ENCODE peak calls at places on chromosomes 5 and 9, in six cellular contexts. One of them, this sample, is unnamed.
A peak's percentile ranks its signal among the peaks of the same experiment; 100 is the strongest.

GRCh38 chr9:28735943-28736342 is 1162.7 kb upstream of the C9orf72 start:
- DNase-seq in hepatocyte: no peak
- DNase-seq in HCT116: no peak
- DNase-seq in MM.1S: no peak
- DNase-seq in GM23338: no peak
- DNase-seq in neural progenitor cell: no peak
- DNase-seq in this sample: no peak

GRCh38 chr5:96336351-96336985 is 96.6 kb downstream of the PCSK1 start:
- DNase-seq in hepatocyte: peak; percentile 88
- DNase-seq in MM.1S: peak; percentile 83
- DNase-seq in neural progenitor cell: peak; percentile 81
- DNase-seq in HCT116: peak; percentile 71
- DNase-seq in GM23338: peak; percentile 88
- DNase-seq in this sample: peak; percentile 89

GRCh38 chr9:571745-572144 is 269.8 kb upstream of the DMRT1 start:
- DNase-seq in hepatocyte: no peak
- DNase-seq in GM23338: no peak
- DNase-seq in HCT116: no peak
- DNase-seq in MM.1S: no peak
- DNase-seq in neural progenitor cell: no peak
- DNase-seq in this sample: no peak

GRCh38 chr5:160792281-160792680 is 59.7 kb downstream of the ATP10B start:
- DNase-seq in hepatocyte: no peak
- DNase-seq in HCT116: no peak
- DNase-seq in neural progenitor cell: no peak
- DNase-seq in GM23338: no peak
- DNase-seq in MM.1S: no peak
- DNase-seq in this sample: no peak

GRCh38 chr5:14777932-14778788 is 93.4 kb downstream of the ANKH start:
- DNase-seq in MM.1S: no peak
- DNase-seq in neural progenitor cell: no peak
- DNase-seq in HCT116: no peak
- DNase-seq in GM23338: no peak
- DNase-seq in hepatocyte: no peak
- DNase-seq in this sample: no peak

GRCh38 chr5:143947313-143947712 is 135.4 kb downstream of the HMHB1 start:
- DNase-seq in hepatocyte: no peak
- DNase-seq in neural progenitor cell: no peak
- DNase-seq in GM23338: no peak
- DNase-seq in HCT116: no peak
- DNase-seq in MM.1S: no peak
- DNase-seq in this sample: no peak

GRCh38 chr5:143826909-143827514 is 15.1 kb downstream of the HMHB1 start:
- DNase-seq in neural progenitor cell: no peak
- DNase-seq in hepatocyte: peak; percentile 19
- DNase-seq in HCT116: no peak
- DNase-seq in GM23338: no peak
- DNase-seq in MM.1S: peak; percentile 92
- DNase-seq in this sample: peak; percentile 25

GRCh38 chr9:122058707-122059106 is 34.4 kb downstream of the TTLL11 start:
- DNase-seq in GM23338: no peak
- DNase-seq in MM.1S: no peak
- DNase-seq in neural progenitor cell: no peak
- DNase-seq in hepatocyte: no peak
- DNase-seq in HCT116: no peak
- DNase-seq in this sample: no peak

GRCh38 chr5:51414516-51414915 is 31.3 kb downstream of the ISL1 start:
- DNase-seq in GM23338: no peak
- DNase-seq in HCT116: no peak
- DNase-seq in hepatocyte: no peak
- DNase-seq in neural progenitor cell: no peak
- DNase-seq in MM.1S: no peak
- DNase-seq in this sample: no peak

GRCh38 chr5:63961125-63961597 is 1.1 kb downstream of the HTR1A start:
- DNase-seq in MM.1S: no peak
- DNase-seq in hepatocyte: peak; percentile 4
- DNase-seq in GM23338: peak; percentile 16
- DNase-seq in HCT116: no peak
- DNase-seq in neural progenitor cell: no peak
- DNase-seq in this sample: no peak

GRCh38 chr5:76337949-76338589 is 65.0 kb upstream of the IQGAP2 start:
- DNase-seq in hepatocyte: peak; percentile 72
- DNase-seq in neural progenitor cell: peak; percentile 74
- DNase-seq in MM.1S: peak; percentile 62
- DNase-seq in GM23338: peak; percentile 90
- DNase-seq in HCT116: peak; percentile 65
- DNase-seq in this sample: peak; percentile 42

GRCh38 chr5:133867851-133868545 is 100.4 kb downstream of the C5orf15 start:
- DNase-seq in GM23338: no peak
- DNase-seq in hepatocyte: no peak
- DNase-seq in neural progenitor cell: no peak
- DNase-seq in HCT116: no peak
- DNase-seq in MM.1S: no peak
- DNase-seq in this sample: no peak

GRCh38 chr9:116271307-116271706 is 117.7 kb downstream of the PAPPA start:
- DNase-seq in GM23338: no peak
- DNase-seq in hepatocyte: no peak
- DNase-seq in MM.1S: no peak
- DNase-seq in HCT116: no peak
- DNase-seq in neural progenitor cell: no peak
- DNase-seq in this sample: no peak

GRCh38 chr9:108854094-108854493 is 1.7 kb downstream of the ACTL7B start:
- DNase-seq in neural progenitor cell: no peak
- DNase-seq in hepatocyte: no peak
- DNase-seq in GM23338: peak; percentile 42
- DNase-seq in MM.1S: no peak
- DNase-seq in HCT116: no peak
- DNase-seq in this sample: no peak

GRCh38 chr9:34384368-34385165 is 7.9 kb upstream of the MYORG start:
- DNase-seq in neural progenitor cell: no peak
- DNase-seq in GM23338: no peak
- DNase-seq in MM.1S: no peak
- DNase-seq in HCT116: no peak
- DNase-seq in hepatocyte: no peak
- DNase-seq in this sample: no peak

GRCh38 chr9:121053544-121053943 is 3.5 kb upstream of the C5 start:
- DNase-seq in MM.1S: no peak
- DNase-seq in HCT116: no peak
- DNase-seq in neural progenitor cell: no peak
- DNase-seq in hepatocyte: peak; percentile 46
- DNase-seq in GM23338: no peak
- DNase-seq in this sample: no peak

GRCh38 chr9:107219486-107219853 is 63.6 kb upstream of the RAD23B start:
- DNase-seq in GM23338: no peak
- DNase-seq in hepatocyte: no peak
- DNase-seq in HCT116: no peak
- DNase-seq in MM.1S: no peak
- DNase-seq in neural progenitor cell: no peak
- DNase-seq in this sample: no peak

GRCh38 chr5:99646011-99646647 is 717.3 kb upstream of the CHD1 start:
- DNase-seq in HCT116: no peak
- DNase-seq in neural progenitor cell: peak; percentile 3
- DNase-seq in MM.1S: no peak
- DNase-seq in hepatocyte: no peak
- DNase-seq in GM23338: no peak
- DNase-seq in this sample: no peak

GRCh38 chr9:109640232-109641078 is 139.5 kb upstream of the PALM2AKAP2 start:
- DNase-seq in hepatocyte: peak; percentile 60
- DNase-seq in neural progenitor cell: peak; percentile 90
- DNase-seq in MM.1S: no peak
- DNase-seq in GM23338: peak; percentile 78
- DNase-seq in HCT116: no peak
- DNase-seq in this sample: peak; percentile 68

DNA sequence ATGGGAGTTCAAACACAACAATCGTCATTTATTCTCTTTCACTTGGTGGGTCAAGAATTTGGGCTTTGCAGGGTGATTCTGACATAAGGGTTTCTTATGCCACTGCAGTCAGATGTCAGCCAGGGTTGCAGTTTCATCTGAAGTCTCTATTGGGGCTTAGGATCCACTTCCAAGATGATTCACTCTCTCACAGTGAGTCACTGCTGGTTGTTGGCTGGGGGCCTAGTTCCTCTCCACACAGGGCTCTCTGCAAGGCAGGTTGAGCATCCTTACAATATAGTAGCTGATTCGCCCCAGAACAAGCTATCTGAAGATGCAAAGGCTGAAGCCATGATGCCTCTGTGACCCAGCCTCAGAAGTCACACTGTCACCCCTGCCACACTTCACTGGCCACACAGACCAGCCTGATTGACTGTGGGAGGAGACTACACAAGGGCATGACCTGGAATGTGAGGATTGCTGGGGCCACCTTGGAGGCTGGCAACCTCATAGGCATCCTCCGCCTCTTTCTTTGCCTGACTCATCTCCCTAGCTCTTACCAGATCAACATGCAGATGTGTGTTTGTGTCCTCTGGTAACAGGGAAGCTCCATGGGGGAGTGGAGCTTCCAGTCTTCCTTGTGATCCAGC is 4.5 kb upstream of the CARD19 start:
- DNase-seq in neural progenitor cell: peak; percentile 0
- DNase-seq in hepatocyte: peak; percentile 58
- DNase-seq in HCT116: peak; percentile 73
- DNase-seq in GM23338: no peak
- DNase-seq in MM.1S: no peak
- DNase-seq in this sample: peak; percentile 84
- TF ChIP-seq EZH2phosphoT487 in neural progenitor cell: no peak
- TF ChIP-seq EZH2phosphoT487 in hepatocyte: no peak
- TF ChIP-seq EZH2phosphoT487 in HCT116: no peak
- TF ChIP-seq EZH2phosphoT487 in GM23338: no peak
- TF ChIP-seq EZH2phosphoT487 in MM.1S: no peak
- TF ChIP-seq EZH2phosphoT487 in this sample: no peak

GRCh38 chr5:116559673-116560164 is 14.9 kb downstream of the SEMA6A start:
- DNase-seq in GM23338: peak; percentile 61
- DNase-seq in HCT116: no peak
- DNase-seq in MM.1S: no peak
- DNase-seq in hepatocyte: no peak
- DNase-seq in neural progenitor cell: no peak
- DNase-seq in this sample: no peak
- H3K27ac ChIP-seq in GM23338: peak overlapping the region; percentile 92
- H3K27ac ChIP-seq in HCT116: no peak overlapping the region
- H3K27ac ChIP-seq in MM.1S: no peak overlapping the region
- H3K27ac ChIP-seq in hepatocyte: no peak overlapping the region
- H3K27ac ChIP-seq in neural progenitor cell: peak overlapping the region; percentile 21
- H3K27ac ChIP-seq in this sample: no peak overlapping the region

GRCh38 chr5:8685704-8686103 is 816.8 kb downstream of the MTRR start:
- DNase-seq in MM.1S: no peak
- DNase-seq in neural progenitor cell: peak; percentile 7
- DNase-seq in GM23338: peak; percentile 26
- DNase-seq in hepatocyte: peak; percentile 9
- DNase-seq in HCT116: no peak
- DNase-seq in this sample: no peak
- TF ChIP-seq EZH2phosphoT487 in MM.1S: no peak
- TF ChIP-seq EZH2phosphoT487 in neural progenitor cell: no peak
- TF ChIP-seq EZH2phosphoT487 in GM23338: no peak
- TF ChIP-seq EZH2phosphoT487 in hepatocyte: no peak
- TF ChIP-seq EZH2phosphoT487 in HCT116: no peak
- TF ChIP-seq EZH2phosphoT487 in this sample: no peak

DNA sequence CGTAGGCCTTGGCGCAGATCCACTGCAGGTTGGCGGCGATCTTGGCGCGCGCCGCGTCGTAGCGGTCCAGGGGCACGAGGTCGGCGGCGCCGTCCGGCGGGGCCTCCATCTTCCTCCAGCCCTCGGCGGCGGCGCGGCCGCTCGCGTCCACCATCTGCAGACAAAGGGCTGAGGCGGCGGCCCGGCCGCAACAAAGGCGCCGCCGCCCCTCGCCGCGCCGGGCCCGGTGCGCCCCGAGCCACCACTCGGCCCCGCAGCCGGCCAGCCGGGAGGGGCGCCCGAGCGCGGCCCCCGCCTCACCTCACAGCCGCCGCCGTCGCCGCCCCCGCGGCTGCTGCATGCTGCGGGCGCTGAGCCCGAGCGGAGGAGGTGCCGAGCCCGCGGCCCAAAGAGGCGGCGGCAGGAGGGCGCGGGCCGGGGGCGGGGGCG is 326 bp downstream of the CAMSAP1 start:
- DNase-seq in neural progenitor cell: peak; percentile 89
- DNase-seq in hepatocyte: no peak
- DNase-seq in HCT116: no peak
- DNase-seq in MM.1S: peak; percentile 29
- DNase-seq in GM23338: peak; percentile 57
- DNase-seq in this sample: peak; percentile 67
- H3K27ac ChIP-seq in neural progenitor cell: peak overlapping the region; percentile 79
- H3K27ac ChIP-seq in hepatocyte: no peak overlapping the region
- H3K27ac ChIP-seq in HCT116: peak overlapping the region; percentile 78
- H3K27ac ChIP-seq in MM.1S: no peak overlapping the region
- H3K27ac ChIP-seq in GM23338: no peak overlapping the region
- H3K27ac ChIP-seq in this sample: no peak overlapping the region

GRCh38 chr5:128197911-128198522 is 114.5 kb downstream of the SLC12A2 start:
- DNase-seq in MM.1S: no peak
- DNase-seq in hepatocyte: peak; percentile 34
- DNase-seq in HCT116: no peak
- DNase-seq in neural progenitor cell: no peak
- DNase-seq in GM23338: no peak
- DNase-seq in this sample: no peak
- TF ChIP-seq EZH2phosphoT487 in MM.1S: no peak
- TF ChIP-seq EZH2phosphoT487 in hepatocyte: no peak
- TF ChIP-seq EZH2phosphoT487 in HCT116: no peak
- TF ChIP-seq EZH2phosphoT487 in neural progenitor cell: no peak
- TF ChIP-seq EZH2phosphoT487 in GM23338: no peak
- TF ChIP-seq EZH2phosphoT487 in this sample: no peak

GRCh38 chr9:129559506-129559881 is 61.4 kb downstream of the C9orf50 start:
- DNase-seq in GM23338: no peak
- DNase-seq in neural progenitor cell: peak; percentile 37
- DNase-seq in HCT116: no peak
- DNase-seq in hepatocyte: no peak
- DNase-seq in MM.1S: no peak
- DNase-seq in this sample: no peak

GRCh38 chr9:129558551-129559505 is 62.1 kb downstream of the C9orf50 start:
- DNase-seq in hepatocyte: peak; percentile 81
- DNase-seq in MM.1S: no peak
- DNase-seq in neural progenitor cell: peak; percentile 71
- DNase-seq in GM23338: peak; percentile 83
- DNase-seq in HCT116: no peak
- DNase-seq in this sample: no peak

GRCh38 chr9:129556576-129557191 is 64.2 kb downstream of the C9orf50 start:
- DNase-seq in MM.1S: no peak
- DNase-seq in HCT116: no peak
- DNase-seq in hepatocyte: no peak
- DNase-seq in neural progenitor cell: peak; percentile 60
- DNase-seq in GM23338: no peak
- DNase-seq in this sample: no peak

GRCh38 chr9:129557192-129558036 is 63.5 kb downstream of the C9orf50 start:
- DNase-seq in GM23338: peak; percentile 99
- DNase-seq in hepatocyte: peak; percentile 76
- DNase-seq in MM.1S: no peak
- DNase-seq in neural progenitor cell: peak; percentile 98
- DNase-seq in HCT116: peak; percentile 89
- DNase-seq in this sample: no peak

DNA sequence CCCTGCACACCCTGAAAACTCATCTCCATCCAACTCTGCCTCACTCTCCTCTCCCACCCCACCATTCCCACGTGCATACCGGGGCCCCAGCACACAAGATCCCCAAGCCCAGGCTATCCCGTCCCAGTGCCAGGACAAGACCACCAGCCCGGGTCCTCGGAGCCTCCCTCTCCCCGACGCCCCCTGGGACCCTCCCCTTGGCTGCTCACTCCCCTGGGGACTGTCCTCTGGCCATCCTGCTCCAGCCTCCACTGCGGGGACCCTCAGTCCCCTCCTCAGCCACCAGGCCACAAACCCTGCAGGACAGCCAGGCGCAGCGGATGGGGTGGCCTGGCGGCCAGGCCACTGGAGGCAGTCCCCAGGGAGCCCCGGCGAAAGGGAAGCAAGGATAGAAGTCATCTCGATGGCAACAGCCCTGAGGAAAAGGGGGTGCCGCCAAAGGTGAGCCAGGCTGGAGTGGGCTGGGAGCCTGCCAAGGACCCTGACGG is 62.8 kb downstream of the C9orf50 start:
- DNase-seq in hepatocyte: no peak
- DNase-seq in HCT116: no peak
- DNase-seq in neural progenitor cell: peak; percentile 50
- DNase-seq in MM.1S: no peak
- DNase-seq in GM23338: peak; percentile 39
- DNase-seq in this sample: no peak
- H3K27ac ChIP-seq in hepatocyte: peak overlapping the region; percentile 84
- H3K27ac ChIP-seq in HCT116: peak overlapping the region; percentile 97
- H3K27ac ChIP-seq in neural progenitor cell: peak overlapping the region; percentile 99
- H3K27ac ChIP-seq in MM.1S: no peak overlapping the region
- H3K27ac ChIP-seq in GM23338: no peak overlapping the region
- H3K27ac ChIP-seq in this sample: no peak overlapping the region